ENCODE peak calls at places on chromosomes 6 and 20, in seven cellular contexts. P, F, N, S, A, I and D are unnamed samples.

GRCh38 chr6:8059129-8059528 is 5.1 kb downstream of the BLOC1S5 start:
- DNase-seq in P (no peak), N (no peak), A (no peak), F (peak), S (peak), I (peak), D (peak)

GRCh38 chr20:61724376-61724775 is 341.3 kb downstream of the TAF4 start:
- DNase-seq in I (no peak), S (no peak), P (no peak), A (no peak), F (no peak), N (no peak), D (no peak)

GRCh38 chr6:169883316-169883715 is 131.9 kb downstream of the ERMARD start:
- DNase-seq in I (no peak), S (no peak), P (no peak), A (no peak), N (no peak), F (no peak), D (no peak)

GRCh38 chr6:126804255-126805064 is 314.0 kb upstream of the RSPO3 start:
- DNase-seq in I (peak), S (peak), N (no peak), P (no peak), F (peak), A (no peak), D (peak)

GRCh38 chr6:159360306-159360705 is 191.1 kb downstream of the FNDC1 start:
- DNase-seq in I (peak), F (peak), A (no peak), N (no peak), P (no peak), S (no peak), D (no peak)

GRCh38 chr6:11622156-11622555 is 84.6 kb downstream of the TMEM170B start:
- DNase-seq in P (no peak), N (no peak), I (peak), F (no peak), S (peak), A (no peak), D (no peak)

GRCh38 chr20:63086421-63087235 is 79.9 kb upstream of the BHLHE23 start:
- DNase-seq in S (no peak), A (no peak), N (no peak), F (no peak), P (peak), I (no peak), D (no peak)

GRCh38 chr6:54910326-54910952 is 63.9 kb downstream of the FAM83B start:
- DNase-seq in S (no peak), I (peak), N (no peak), F (no peak), A (no peak), P (no peak), D (no peak)

GRCh38 chr6:119612871-119613515 is 263.4 kb upstream of the MAN1A1 start:
- DNase-seq in N (no peak), F (peak), P (no peak), A (no peak), S (no peak), I (no peak), D (peak)

GRCh38 chr6:48560408-48560807 is 449.4 kb upstream of the PTCHD4 start:
- DNase-seq in I (peak), S (peak), P (no peak), A (no peak), N (no peak), F (peak), D (peak)

GRCh38 chr6:35024601-35025054 is 116.5 kb downstream of the TCP11 start:
- DNase-seq in P (peak), N (no peak), I (peak), A (peak), F (peak), S (peak), D (peak)

GRCh38 chr20:49387606-49387939 is 94.9 kb downstream of the KCNB1 start:
- DNase-seq in F (no peak), P (no peak), A (no peak), N (no peak), S (no peak), I (no peak), D (no peak)

GRCh38 chr6:30463651-30464618 is 25.4 kb upstream of the HLA-E start:
- DNase-seq in S (peak), N (peak), I (peak), F (peak), P (peak), A (peak), D (peak)

GRCh38 chr6:46850781-46851180 is 57.6 kb downstream of the MEP1A start:
- DNase-seq in A (no peak), P (no peak), F (peak), N (no peak), S (peak), I (peak), D (no peak)

GRCh38 chr6:165922309-165922794 is 245.3 kb downstream of the TBXT start:
- DNase-seq in A (no peak), S (peak), I (peak), P (no peak), F (peak), N (no peak), D (peak)

GRCh38 chr20:46200582-46201570 is 82.8 kb downstream of the CD40 start:
- DNase-seq in F (no peak), A (no peak), S (peak), P (peak), I (peak), N (no peak), D (no peak)

GRCh38 chr20:10559266-10559665 is 114.5 kb downstream of the JAG1 start:
- DNase-seq in A (no peak), I (no peak), S (no peak), P (no peak), N (no peak), F (no peak), D (no peak)

GRCh38 chr6:112562348-112563220 is 215.5 kb downstream of the RFPL4B start:
- DNase-seq in S (peak), F (peak), N (no peak), P (peak), I (peak), A (no peak), D (peak)

GRCh38 chr20:23205656-23206055 is 119.5 kb upstream of the CD93 start:
- DNase-seq in A (peak), N (no peak), S (peak), F (peak), P (peak), I (peak), D (peak)

GRCh38 chr6:32168807-32169206 is 4.4 kb downstream of the EGFL8 start:
- DNase-seq in S (peak), F (peak), P (peak), A (no peak), I (peak), N (no peak), D (no peak)

GRCh38 chr6:116005508-116005855 is 55.2 kb downstream of the FRK start:
- DNase-seq in I (no peak), F (no peak), P (no peak), N (no peak), S (no peak), A (no peak), D (no peak)

GRCh38 chr6:111242452-111242851 is 155.1 kb downstream of the SLC16A10 start:
- DNase-seq in A (no peak), S (peak), I (no peak), P (no peak), N (no peak), F (peak), D (peak)

GRCh38 chr6:84411060-84411629 is 183.7 kb upstream of the CEP162 start:
- DNase-seq in F (peak), A (no peak), S (peak), I (peak), N (no peak), P (no peak), D (peak)

GRCh38 chr6:52697903-52698302 is 27.0 kb downstream of the TMEM14A start:
- DNase-seq in P (no peak), S (peak), I (peak), F (peak), N (no peak), A (no peak), D (peak)

GRCh38 chr6:62150048-62150663 is 135.9 kb downstream of the KHDRBS2 start:
- DNase-seq in A (no peak), F (peak), S (peak), I (peak), N (no peak), P (no peak), D (peak)

GRCh38 chr6:51928320-51928719 is 159.1 kb downstream of the PKHD1 start:
- DNase-seq in A (no peak), S (no peak), N (no peak), F (no peak), I (no peak), P (no peak), D (no peak)

DNA sequence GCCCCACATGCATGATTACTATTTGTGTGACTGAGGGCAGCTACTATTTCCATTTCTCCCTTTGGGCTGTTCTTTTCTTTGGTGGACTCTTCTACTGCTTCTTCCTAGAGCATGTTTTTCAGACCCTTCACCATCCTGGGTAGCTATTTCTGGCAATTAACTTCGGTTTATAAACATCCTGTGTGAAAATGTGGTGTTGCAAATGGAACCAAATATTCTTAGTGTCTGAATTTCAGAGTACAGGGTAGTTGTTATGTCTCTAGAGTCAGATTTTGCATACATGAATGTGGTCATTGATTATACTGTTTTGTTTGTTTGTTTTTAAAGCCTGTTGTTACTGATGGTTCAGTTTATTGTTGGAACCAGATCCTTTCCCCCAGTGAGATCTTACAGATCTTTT is 49.7 kb downstream of the PROKR2 start:
- DNase-seq in A (no peak), I (no peak), P (no peak), S (no peak), F (no peak), N (no peak), D (no peak)
- H3K4me3 ChIP-seq in A (no peak), I (no peak), P (no peak), S (no peak), F (no peak), N (no peak), D (no peak)

DNA sequence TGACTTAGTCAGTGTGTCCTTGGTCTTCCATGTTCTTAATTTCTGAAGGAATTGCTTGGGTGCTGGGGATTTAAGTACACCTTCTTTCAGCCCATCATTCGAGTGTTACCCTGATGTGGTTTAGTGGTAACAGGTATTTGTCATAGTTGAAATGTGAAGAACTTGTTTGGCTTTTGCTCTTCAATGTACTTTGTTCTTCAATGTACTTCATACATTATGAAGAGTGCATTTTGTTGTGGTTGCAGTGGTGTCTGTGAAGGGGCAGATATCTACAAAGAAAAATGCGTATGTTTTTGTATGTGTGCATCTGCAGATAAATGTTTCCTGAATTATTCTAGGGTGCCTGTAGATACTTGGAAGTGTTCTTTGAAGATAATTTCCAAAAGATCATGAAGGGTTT is 111.2 kb upstream of the SUPT3H start:
- DNase-seq in N (no peak), A (no peak), P (no peak), S (no peak), F (no peak), I (no peak), D (no peak)
- H3K4me3 ChIP-seq in N (no peak), A (no peak), P (no peak), S (no peak), F (no peak), I (no peak), D (no peak)

GRCh38 chr6:152462716-152463115 is 174.4 kb downstream of the SYNE1 start:
- DNase-seq in A (no peak), N (no peak), P (no peak), I (peak), F (no peak), S (no peak), D (no peak)
- H3K4me3 ChIP-seq in A (peak), N (no peak), P (no peak), I (no peak), F (no peak), S (no peak), D (no peak)

GRCh38 chr6:125001684-125002083 is 39.4 kb downstream of the RNF217 start:
- DNase-seq in A (no peak), I (no peak), P (no peak), N (no peak), F (no peak), S (no peak), D (no peak)
- H3K4me3 ChIP-seq in A (no peak), I (no peak), P (peak), N (no peak), F (no peak), S (peak), D (no peak)

GRCh38 chr6:108661982-108662381 is 101.3 kb downstream of the FOXO3 start:
- DNase-seq in I (no peak), A (no peak), N (no peak), P (no peak), F (no peak), S (no peak), D (no peak)

GRCh38 chr6:108658174-108658573 is 97.5 kb downstream of the FOXO3 start:
- DNase-seq in S (no peak), A (no peak), I (no peak), N (no peak), F (no peak), P (no peak), D (no peak)

GRCh38 chr6:108662702-108663101 is 102.0 kb downstream of the FOXO3 start:
- DNase-seq in N (no peak), S (no peak), F (no peak), I (no peak), P (no peak), A (no peak), D (no peak)

GRCh38 chr6:108661430-108661829 is 100.7 kb downstream of the FOXO3 start:
- DNase-seq in S (peak), F (peak), I (peak), P (no peak), A (no peak), N (no peak), D (peak)

GRCh38 chr6:108660251-108660650 is 99.5 kb downstream of the FOXO3 start:
- DNase-seq in A (no peak), I (no peak), N (no peak), P (no peak), S (no peak), F (no peak), D (peak)
- H3K4me3 ChIP-seq in A (no peak), I (no peak), N (no peak), P (no peak), S (no peak), F (no peak), D (no peak)

GRCh38 chr6:22024973-22025467 is 271.8 kb downstream of the PRL start:
- DNase-seq in P (no peak), A (no peak), I (no peak), S (no peak), F (no peak), N (no peak), D (no peak)
- H3K4me3 ChIP-seq in P (no peak), A (no peak), I (no peak), S (no peak), F (no peak), N (no peak), D (no peak)